ENCODE peak calls at places on chromosomes 6 and 20, in nine cellular contexts. V is transverse colon, F is breast epithelium, H is stomach, K is SK-N-SH, X is spleen, L is HCT116, O is K562, D is upper lobe of left lung. Z is an unnamed sample.
A peak's percentile ranks its signal among the peaks of the same experiment; 100 is the strongest.

GRCh38 chr6:160691617-160692016 is 10.4 kb upstream of the PLG start:
- DNase-seq in F (no peak), O (no peak), H (no peak), X (no peak), D (no peak), L (no peak), V (no peak), K (no peak), Z (no peak)

GRCh38 chr6:152472325-152472724 is 164.8 kb downstream of the SYNE1 start:
- DNase-seq in H (no peak), L (no peak), K (no peak), F (no peak), O (no peak), X (no peak), D (no peak), V (no peak), Z (no peak)

GRCh38 chr6:135090819-135091218 is 36.2 kb upstream of the HBS1L start:
- DNase-seq in O (peak; percentile 46), L (no peak), K (no peak), H (no peak), D (no peak), X (no peak), V (no peak), F (no peak), Z (no peak)

GRCh38 chr6:147684906-147685305 is 176.4 kb downstream of the SAMD5 start:
- DNase-seq in V (no peak), X (no peak), K (no peak), O (no peak), L (no peak), D (no peak), H (no peak), F (no peak), Z (no peak)

GRCh38 chr20:46060301-46060881 is 29.4 kb downstream of the NCOA5 start:
- DNase-seq in X (no peak), H (no peak), K (no peak), F (no peak), L (no peak), V (no peak), O (no peak), D (no peak), Z (no peak)

GRCh38 chr6:81614292-81614691 is 138.2 kb downstream of the TENT5A start:
- DNase-seq in H (peak; percentile 27), X (no peak), L (no peak), V (peak; percentile 26), F (no peak), O (no peak), D (no peak), K (no peak), Z (peak; percentile 94)

GRCh38 chr6:92810913-92811312 is 608.4 kb downstream of the EPHA7 start:
- DNase-seq in D (no peak), O (peak; percentile 8), F (no peak), L (peak; percentile 3), X (no peak), V (no peak), H (no peak), K (peak; percentile 47), Z (no peak)

GRCh38 chr6:99836471-99836870 is 157.6 kb downstream of the MCHR2 start:
- DNase-seq in D (no peak), V (no peak), L (no peak), O (no peak), X (no peak), K (no peak), F (no peak), H (no peak), Z (no peak)

GRCh38 chr6:160139420-160139851 is 17.8 kb downstream of the SLC22A1 start:
- DNase-seq in H (no peak), L (no peak), F (no peak), O (no peak), V (no peak), X (no peak), D (no peak), K (no peak), Z (no peak)

GRCh38 chr6:99270852-99271251 is 78.6 kb downstream of the FAXC start:
- DNase-seq in H (no peak), O (no peak), L (no peak), K (no peak), V (no peak), F (no peak), X (no peak), D (no peak), Z (no peak)

GRCh38 chr6:39114395-39114706 is 635 bp downstream of the SAYSD1 start:
- DNase-seq in O (no peak), L (no peak), H (no peak), X (no peak), V (no peak), F (no peak), K (no peak), D (no peak), Z (no peak)

GRCh38 chr6:135812085-135812526 is 39.4 kb upstream of the PDE7B start:
- DNase-seq in H (no peak), O (no peak), K (no peak), F (no peak), X (no peak), L (no peak), D (no peak), V (no peak), Z (no peak)

GRCh38 chr6:354631-355280 is 36.8 kb upstream of the IRF4 start:
- DNase-seq in L (no peak), H (no peak), K (no peak), X (peak; percentile 76), F (no peak), V (no peak), O (no peak), D (peak; percentile 69), Z (no peak)

GRCh38 chr6:355373-355772 is 36.2 kb upstream of the IRF4 start:
- DNase-seq in H (no peak), K (no peak), F (no peak), D (no peak), O (no peak), V (no peak), L (no peak), X (no peak), Z (no peak)

GRCh38 chr6:352474-352873 is 39.1 kb upstream of the IRF4 start:
- DNase-seq in O (no peak), H (no peak), L (no peak), F (no peak), V (no peak), K (no peak), D (peak; percentile 73), X (no peak), Z (no peak)

GRCh38 chr6:352896-353470 is 38.6 kb upstream of the IRF4 start:
- DNase-seq in H (no peak), L (no peak), O (no peak), K (no peak), F (no peak), V (no peak), D (no peak), X (no peak), Z (no peak)

DNA sequence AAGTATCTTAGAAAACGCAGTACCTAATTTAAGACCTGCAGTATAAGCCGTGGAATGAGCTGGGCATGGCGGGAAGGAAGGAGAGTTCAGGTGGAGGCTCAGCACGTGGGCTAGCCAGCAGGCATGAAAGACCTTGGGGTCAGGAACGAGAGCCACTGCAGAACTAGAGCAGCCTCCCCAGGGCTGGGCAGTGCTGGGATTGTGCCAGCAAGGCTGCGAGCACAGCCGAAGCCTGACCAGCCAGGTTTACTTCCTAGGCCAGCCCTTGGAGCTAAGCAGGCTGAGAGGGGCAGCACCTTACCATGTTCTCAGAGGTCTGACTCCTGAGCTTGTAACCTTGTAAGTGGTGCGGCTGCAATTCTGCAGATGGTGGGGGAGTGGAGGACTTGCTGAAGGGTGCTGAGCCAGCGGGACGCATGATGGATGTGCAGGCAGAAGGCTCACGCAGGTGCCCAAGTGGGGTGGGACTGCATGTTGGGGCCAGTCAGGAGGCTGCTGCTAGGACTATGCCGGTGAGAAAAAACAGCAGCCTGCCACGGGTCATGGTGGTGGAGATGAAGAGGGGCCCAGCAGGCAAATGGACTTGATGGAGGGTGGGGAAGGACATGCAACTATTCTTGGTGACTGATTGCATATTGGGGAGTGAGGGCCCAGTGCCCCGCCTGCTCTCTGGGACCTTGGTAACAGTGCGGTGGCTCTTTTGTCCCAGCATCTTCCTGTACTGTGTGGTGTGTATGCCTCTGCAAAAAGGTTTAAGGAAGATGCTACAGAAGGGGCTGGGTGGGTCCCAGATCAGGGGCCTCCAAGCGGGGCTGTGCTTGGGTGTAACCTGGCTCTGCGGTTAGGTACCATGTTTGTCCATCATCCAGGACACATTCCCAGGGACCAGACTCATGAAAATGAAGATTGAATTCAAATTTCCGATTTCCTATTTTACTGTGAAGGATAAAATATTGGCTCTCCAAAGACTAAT is 37.6 kb upstream of the IRF4 start:
- DNase-seq in L (no peak), D (peak; percentile 61), H (peak; percentile 53), V (no peak), O (no peak), X (peak; percentile 75), K (no peak), F (no peak), Z (no peak)
- H3K4me3 ChIP-seq in L (no peak overlapping the region), D (no peak overlapping the region), H (no peak overlapping the region), V (no peak overlapping the region), O (no peak overlapping the region), X (no peak overlapping the region), K (no peak overlapping the region), F (no peak overlapping the region), Z (no peak overlapping the region)

GRCh38 chr6:105810922-105811482 is 275.1 kb upstream of the PRDM1 start:
- DNase-seq in D (no peak), X (no peak), L (no peak), H (no peak), K (no peak), O (no peak), V (no peak), F (no peak), Z (no peak)
- TF ChIP-seq POLR2AphosphoS5 in D (no peak), X (no peak), L (no peak), H (no peak), K (no peak), O (no peak), V (no peak), F (no peak), Z (no peak)

DNA sequence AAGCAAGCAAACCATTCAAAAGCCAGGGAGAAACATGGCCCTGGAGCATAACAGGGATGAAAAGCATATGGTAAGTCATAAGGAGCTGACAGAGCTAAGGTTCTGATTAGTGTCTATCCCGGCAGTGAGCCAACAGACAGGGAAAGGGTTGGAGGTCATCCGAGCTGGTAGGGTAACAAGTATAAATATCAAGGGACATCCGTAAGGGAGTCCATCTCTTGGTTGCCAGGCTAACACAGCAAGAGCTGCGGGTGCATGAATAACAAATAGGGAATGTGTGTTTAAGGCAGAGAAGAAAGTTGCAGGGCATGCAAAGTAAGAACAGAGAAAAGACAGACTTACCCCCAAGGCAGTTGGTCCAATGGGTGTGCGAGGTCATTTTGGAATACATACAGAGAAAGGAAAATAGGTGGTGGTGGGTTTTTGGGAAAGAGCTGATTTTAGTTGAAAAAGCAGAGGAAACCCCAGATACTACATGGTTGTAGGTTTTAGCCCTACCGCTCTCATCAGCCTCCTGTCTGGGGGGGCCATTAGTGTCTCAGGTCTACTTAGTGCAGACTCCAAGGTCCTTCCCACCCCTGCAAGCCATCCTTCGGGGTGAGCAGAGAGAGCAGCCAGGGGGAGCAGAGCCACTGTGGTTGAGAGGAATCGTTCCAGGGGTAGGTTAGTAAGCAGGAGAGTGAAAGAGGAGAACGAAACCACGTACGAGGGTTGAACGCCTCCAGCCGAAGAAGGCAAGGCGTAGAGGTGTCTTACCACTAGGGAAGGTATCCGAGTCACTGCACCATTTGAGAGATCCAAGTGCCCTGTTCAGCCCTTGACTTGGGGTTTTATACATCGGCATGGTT is at the start of gene ERVFRD-1:
- DNase-seq in L (no peak), D (no peak), V (no peak), K (no peak), X (no peak), F (no peak), O (no peak), H (no peak), Z (no peak)
- H3K4me3 ChIP-seq in L (no peak within 1 kb of the TSS), D (peak within 1 kb of the TSS; percentile 32), V (no peak within 1 kb of the TSS), K (no peak within 1 kb of the TSS), X (no peak within 1 kb of the TSS), F (no peak within 1 kb of the TSS), O (peak within 1 kb of the TSS; percentile 9), H (no peak within 1 kb of the TSS), Z (peak within 1 kb of the TSS; percentile 52)

GRCh38 chr6:165847407-165848098 is 184.5 kb upstream of the PDE10A start:
- DNase-seq in O (no peak), V (peak; percentile 66), L (no peak), K (no peak), D (no peak), H (peak; percentile 60), F (no peak), X (no peak), Z (no peak)
- TF ChIP-seq POLR2AphosphoS5 in O (no peak), V (no peak), L (no peak), K (no peak), D (no peak), H (no peak), F (no peak), X (no peak), Z (no peak)

Z was measured in SK-N-MC.